ENCODE peak calls at places on chromosomes 6 and 20, in four cellular contexts. One of them, this sample, is unnamed.
A peak's percentile ranks its signal among the peaks of the same experiment; 100 is the strongest.

GRCh38 chr20:46959081-46959692 is 64.5 kb downstream of the EYA2 start:
- DNase-seq in K562: no peak
- DNase-seq in HepG2: peak; percentile 59
- DNase-seq in GM12878: no peak
- DNase-seq in this sample: no peak

GRCh38 chr20:48406462-48407235 is 421.1 kb downstream of the PREX1 start:
- DNase-seq in GM12878: no peak
- DNase-seq in K562: no peak
- DNase-seq in HepG2: no peak
- DNase-seq in this sample: no peak

GRCh38 chr20:11216451-11217314 is 542.9 kb upstream of the JAG1 start:
- DNase-seq in K562: no peak
- DNase-seq in HepG2: peak; percentile 78
- DNase-seq in GM12878: no peak
- DNase-seq in this sample: no peak

GRCh38 chr6:35727206-35727934 is 9.5 kb upstream of the ARMC12 start:
- DNase-seq in HepG2: peak; percentile 65
- DNase-seq in K562: peak; percentile 78
- DNase-seq in GM12878: no peak
- DNase-seq in this sample: peak; percentile 53

GRCh38 chr6:17015144-17015543 is 86.7 kb upstream of the STMND1 start:
- DNase-seq in K562: no peak
- DNase-seq in HepG2: no peak
- DNase-seq in GM12878: peak; percentile 13
- DNase-seq in this sample: no peak

GRCh38 chr6:45420083-45420908 is 42.6 kb upstream of the SUPT3H start:
- DNase-seq in HepG2: no peak
- DNase-seq in K562: no peak
- DNase-seq in GM12878: no peak
- DNase-seq in this sample: no peak

GRCh38 chr6:121260651-121261102 is 73.6 kb downstream of the TBC1D32 start:
- DNase-seq in GM12878: no peak
- DNase-seq in HepG2: no peak
- DNase-seq in K562: no peak
- DNase-seq in this sample: no peak

GRCh38 chr6:16901777-16902176 is 140.5 kb upstream of the ATXN1 start:
- DNase-seq in K562: no peak
- DNase-seq in GM12878: no peak
- DNase-seq in HepG2: no peak
- DNase-seq in this sample: no peak

GRCh38 chr6:31794294-31794865 is 1.2 kb downstream of the VARS1 start:
- DNase-seq in GM12878: no peak
- DNase-seq in K562: peak; percentile 49
- DNase-seq in HepG2: no peak
- DNase-seq in this sample: no peak

GRCh38 chr20:33719277-33719988 is 677 bp downstream of the PXMP4 start:
- DNase-seq in K562: no peak
- DNase-seq in GM12878: no peak
- DNase-seq in HepG2: no peak
- DNase-seq in this sample: no peak

GRCh38 chr6:158050955-158051354 is 69.3 kb downstream of the SYNJ2 start:
- DNase-seq in HepG2: no peak
- DNase-seq in K562: no peak
- DNase-seq in GM12878: no peak
- DNase-seq in this sample: no peak

GRCh38 chr6:121309768-121310473 is 24.4 kb downstream of the TBC1D32 start:
- DNase-seq in GM12878: no peak
- DNase-seq in K562: no peak
- DNase-seq in HepG2: no peak
- DNase-seq in this sample: no peak

GRCh38 chr20:34824026-34824860 is 1.2 kb downstream of the NCOA6 start:
- DNase-seq in K562: peak; percentile 80
- DNase-seq in GM12878: peak; percentile 58
- DNase-seq in HepG2: peak; percentile 79
- DNase-seq in this sample: peak; percentile 48
- TF ChIP-seq POLR2A in K562: peak; percentile 36
- TF ChIP-seq POLR2A in GM12878: no peak
- TF ChIP-seq POLR2A in HepG2: peak; percentile 77
- TF ChIP-seq POLR2A in this sample: no peak

GRCh38 chr6:163212123-163212522 is 202.4 kb upstream of the QKI start:
- DNase-seq in K562: no peak
- DNase-seq in GM12878: no peak
- DNase-seq in HepG2: no peak
- DNase-seq in this sample: no peak

GRCh38 chr6:163218361-163218894 is 196.1 kb upstream of the QKI start:
- DNase-seq in GM12878: no peak
- DNase-seq in HepG2: no peak
- DNase-seq in K562: no peak
- DNase-seq in this sample: no peak

GRCh38 chr6:163209005-163209404 is 205.5 kb upstream of the QKI start:
- DNase-seq in GM12878: no peak
- DNase-seq in HepG2: no peak
- DNase-seq in K562: no peak
- DNase-seq in this sample: no peak

DNA sequence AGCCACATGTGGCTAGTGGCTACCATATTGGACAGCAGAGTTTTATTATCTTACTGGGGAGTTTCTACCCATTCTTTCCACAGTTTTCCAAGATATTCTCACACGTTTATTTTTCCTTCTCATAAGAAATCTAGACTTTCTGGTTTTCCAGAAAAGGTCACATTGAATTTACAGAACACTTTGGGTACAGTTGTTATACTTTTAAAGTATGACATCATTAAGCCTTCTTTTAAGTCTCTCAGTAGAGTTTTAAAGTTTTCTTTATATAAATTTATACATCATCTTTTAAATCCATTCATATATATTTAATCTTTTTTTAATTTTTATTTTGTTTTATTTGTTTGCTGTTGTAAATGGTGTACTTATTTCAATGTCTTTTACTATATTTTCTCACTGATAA is 200.3 kb upstream of the QKI start:
- DNase-seq in K562: no peak
- DNase-seq in HepG2: no peak
- DNase-seq in GM12878: no peak
- DNase-seq in this sample: no peak
- TF ChIP-seq TAF1 in K562: no peak
- TF ChIP-seq TAF1 in HepG2: no peak
- TF ChIP-seq TAF1 in GM12878: no peak
- TF ChIP-seq TAF1 in this sample: no peak

GRCh38 chr20:49457444-49457843 is 25.0 kb downstream of the KCNB1 start:
- DNase-seq in HepG2: no peak
- DNase-seq in GM12878: no peak
- DNase-seq in K562: no peak
- DNase-seq in this sample: no peak
- TF ChIP-seq POLR2A in HepG2: no peak
- TF ChIP-seq POLR2A in GM12878: no peak
- TF ChIP-seq POLR2A in K562: no peak
- TF ChIP-seq POLR2A in this sample: no peak

GRCh38 chr20:63100926-63101699 is 94.3 kb upstream of the BHLHE23 start:
- DNase-seq in HepG2: no peak
- DNase-seq in K562: no peak
- DNase-seq in GM12878: no peak
- DNase-seq in this sample: no peak
- TF ChIP-seq TAF1 in HepG2: no peak
- TF ChIP-seq TAF1 in K562: no peak
- TF ChIP-seq TAF1 in GM12878: no peak
- TF ChIP-seq TAF1 in this sample: no peak

DNA sequence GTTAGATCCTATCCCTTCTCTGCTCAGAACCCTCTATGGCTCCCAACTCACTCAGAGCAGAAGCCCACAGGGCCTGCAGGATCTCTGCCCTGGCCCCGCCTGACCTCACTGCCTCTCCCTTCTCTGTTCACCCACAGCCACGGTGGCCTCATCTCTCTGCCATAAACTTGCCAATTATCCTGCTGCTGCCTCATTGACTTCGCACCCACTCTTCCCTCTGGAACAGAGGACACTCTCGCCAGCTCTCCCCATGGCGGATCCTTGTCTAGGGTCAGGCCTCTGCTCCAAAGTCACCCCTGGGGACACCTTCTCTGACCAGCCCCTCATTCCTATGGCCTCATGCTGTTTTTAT is 86.4 kb downstream of the CEBPB start:
- DNase-seq in GM12878: no peak
- DNase-seq in HepG2: no peak
- DNase-seq in K562: no peak
- DNase-seq in this sample: no peak
- TF ChIP-seq POLR2A in GM12878: no peak
- TF ChIP-seq POLR2A in HepG2: no peak
- TF ChIP-seq POLR2A in K562: no peak
- TF ChIP-seq POLR2A in this sample: no peak

GRCh38 chr6:118240878-118241528 is 307.1 kb upstream of the PLN start:
- DNase-seq in K562: no peak
- DNase-seq in HepG2: no peak
- DNase-seq in GM12878: no peak
- DNase-seq in this sample: no peak
- TF ChIP-seq TAF1 in K562: no peak
- TF ChIP-seq TAF1 in HepG2: no peak
- TF ChIP-seq TAF1 in GM12878: no peak
- TF ChIP-seq TAF1 in this sample: no peak

DNA sequence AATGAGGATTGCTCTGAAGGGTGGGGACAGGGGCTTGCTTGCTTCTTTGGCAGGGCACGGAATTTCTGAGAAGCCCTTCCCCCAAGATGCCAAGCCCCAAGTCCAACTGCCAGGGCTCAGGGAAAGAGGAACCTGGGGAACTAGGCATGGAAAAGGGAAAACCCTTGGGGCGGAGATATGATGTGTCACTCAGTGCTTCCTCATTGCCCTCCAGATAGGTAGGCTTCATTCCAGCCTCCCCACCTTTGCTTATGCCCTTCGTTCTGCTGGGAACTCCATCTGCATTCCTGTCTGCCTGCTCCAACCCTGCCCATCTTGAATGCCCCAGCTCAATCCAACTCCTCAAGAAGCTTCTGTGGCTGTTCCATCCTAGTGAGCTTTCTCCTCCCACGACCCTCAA is 61.2 kb downstream of the VEGFA start:
- DNase-seq in K562: no peak
- DNase-seq in HepG2: no peak
- DNase-seq in GM12878: no peak
- DNase-seq in this sample: no peak
- TF ChIP-seq POLR2A in K562: no peak
- TF ChIP-seq POLR2A in HepG2: no peak
- TF ChIP-seq POLR2A in GM12878: no peak
- TF ChIP-seq POLR2A in this sample: no peak

This sample was measured in GM12892.